ENCODE peak calls at places on chromosome 6, in nine cellular contexts. G is left lung, J is nephron progenitor cell, I is fibroblast of the aortic adventitia, X is D721Med, P is choroid plexus epithelial cell, Q is GM10248, N is H1, L is lung. A is an unnamed sample.

GRCh38 chr6:162151050-162151658 is 576.4 kb downstream of the PRKN start:
- DNase-seq in J (no peak), I (peak), L (no peak), N (no peak), P (peak), G (no peak), X (no peak), Q (no peak), A (no peak)

GRCh38 chr6:43667245-43668150 is 20.1 kb downstream of the MRPS18A start:
- DNase-seq in G (peak), L (peak), I (peak), P (peak), N (peak), X (peak), J (peak), Q (peak), A (peak)

GRCh38 chr6:225121-225721 is 67.1 kb upstream of the DUSP22 start:
- DNase-seq in N (no peak), G (no peak), X (no peak), L (no peak), J (no peak), Q (no peak), P (no peak), I (no peak), A (no peak)

GRCh38 chr6:112382778-112383177 is 35.6 kb downstream of the RFPL4B start:
- DNase-seq in G (no peak), L (no peak), I (no peak), Q (no peak), J (no peak), N (no peak), P (no peak), X (no peak), A (no peak)

GRCh38 chr6:149271348-149272340 is 45.9 kb upstream of the TAB2 start:
- DNase-seq in L (no peak), P (peak), Q (peak), I (no peak), G (peak), J (no peak), N (no peak), X (no peak), A (no peak)

GRCh38 chr6:9335470-9335869 is 900.1 kb upstream of the SLC35B3 start:
- DNase-seq in L (no peak), I (no peak), X (no peak), J (no peak), N (no peak), G (no peak), Q (no peak), P (no peak), A (no peak)

GRCh38 chr6:25346064-25346463 is 66.9 kb downstream of the CARMIL1 start:
- DNase-seq in P (no peak), I (no peak), N (no peak), X (no peak), Q (no peak), G (no peak), L (no peak), J (no peak), A (no peak)

GRCh38 chr6:7173843-7174503 is 66.2 kb downstream of the RREB1 start:
- DNase-seq in N (no peak), J (peak), G (no peak), Q (no peak), P (no peak), L (no peak), I (no peak), X (no peak), A (no peak)

GRCh38 chr6:45495404-45496084 is 117.8 kb upstream of the SUPT3H start:
- DNase-seq in G (no peak), I (no peak), J (no peak), Q (no peak), L (no peak), N (no peak), P (no peak), X (no peak), A (no peak)

GRCh38 chr6:148177589-148178233 is 164.9 kb upstream of the SASH1 start:
- DNase-seq in I (peak), N (peak), P (peak), L (peak), Q (peak), J (peak), G (peak), X (no peak), A (peak)

GRCh38 chr6:84549912-84550311 is 214.5 kb downstream of the TBX18 start:
- DNase-seq in Q (no peak), N (no peak), P (peak), G (no peak), L (no peak), X (no peak), J (no peak), I (no peak), A (no peak)

GRCh38 chr6:31825553-31825952 is 2.0 kb upstream of the HSPA1B start:
- DNase-seq in L (no peak), P (no peak), Q (no peak), X (no peak), N (no peak), J (no peak), I (no peak), G (no peak), A (no peak)

GRCh38 chr6:38020593-38020992 is 201.1 kb downstream of the ZFAND3 start:
- DNase-seq in G (no peak), Q (no peak), L (no peak), J (no peak), P (no peak), I (no peak), N (no peak), X (no peak), A (no peak)

GRCh38 chr6:38021571-38021970 is 202.0 kb downstream of the ZFAND3 start:
- DNase-seq in Q (no peak), N (no peak), I (no peak), G (no peak), J (no peak), L (no peak), P (no peak), X (no peak), A (no peak)

GRCh38 chr6:38016824-38017223 is 197.3 kb downstream of the ZFAND3 start:
- DNase-seq in J (no peak), I (no peak), X (no peak), Q (no peak), G (no peak), P (no peak), L (no peak), N (no peak), A (no peak)

GRCh38 chr6:38021029-38021428 is 201.5 kb downstream of the ZFAND3 start:
- DNase-seq in I (no peak), L (no peak), G (no peak), J (no peak), Q (no peak), X (no peak), P (no peak), N (no peak), A (no peak)

DNA sequence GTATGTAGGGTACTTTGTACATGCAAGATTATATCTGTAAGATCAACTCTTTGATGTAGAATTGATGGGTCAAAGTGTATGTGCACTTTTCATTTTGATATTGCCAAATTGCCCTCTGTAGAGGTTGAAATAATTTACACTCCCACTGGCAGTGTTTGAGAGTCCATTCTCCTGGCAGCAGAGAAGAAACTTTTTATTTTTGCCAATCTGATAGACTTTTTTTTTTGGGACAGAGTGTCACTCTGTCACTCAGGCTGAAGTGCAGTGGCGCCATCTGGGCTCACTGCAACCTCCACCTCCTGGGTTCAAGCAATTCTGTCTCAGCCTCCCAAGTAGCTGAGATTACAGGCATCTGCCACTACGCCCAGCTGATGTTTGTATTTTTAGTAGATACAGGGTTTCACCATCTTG is 199.2 kb downstream of the ZFAND3 start:
- DNase-seq in L (no peak), Q (no peak), X (no peak), P (no peak), I (no peak), N (no peak), J (no peak), G (no peak), A (no peak)
- TF ChIP-seq CTCF in L (no peak), Q (no peak), X (no peak), P (no peak), I (no peak), N (peak), J (no peak), G (no peak), A (peak)

GRCh38 chr6:11595903-11596302 is 58.4 kb downstream of the TMEM170B start:
- DNase-seq in Q (no peak), G (no peak), P (peak), J (no peak), I (no peak), X (no peak), L (no peak), N (no peak), A (no peak)
- TF ChIP-seq CTCF in Q (no peak), G (no peak), P (peak), J (no peak), I (peak), X (no peak), L (no peak), N (no peak), A (peak)

GRCh38 chr6:13711726-13712484 is at the start of gene RANBP9:
- DNase-seq in N (peak), J (peak), P (peak), G (peak), X (peak), Q (peak), L (peak), I (peak), A (peak)
- TF ChIP-seq CTCF in N (no peak), J (no peak), P (no peak), G (no peak), X (no peak), Q (no peak), L (no peak), I (no peak), A (no peak)

GRCh38 chr6:1686117-1687098 is 76.7 kb downstream of the FOXC1 start:
- DNase-seq in P (peak), G (peak), L (peak), X (no peak), N (no peak), Q (no peak), I (peak), J (no peak), A (peak)
- TF ChIP-seq CTCF in P (peak), G (no peak), L (no peak), X (peak), N (no peak), Q (no peak), I (peak), J (peak), A (peak)

DNA sequence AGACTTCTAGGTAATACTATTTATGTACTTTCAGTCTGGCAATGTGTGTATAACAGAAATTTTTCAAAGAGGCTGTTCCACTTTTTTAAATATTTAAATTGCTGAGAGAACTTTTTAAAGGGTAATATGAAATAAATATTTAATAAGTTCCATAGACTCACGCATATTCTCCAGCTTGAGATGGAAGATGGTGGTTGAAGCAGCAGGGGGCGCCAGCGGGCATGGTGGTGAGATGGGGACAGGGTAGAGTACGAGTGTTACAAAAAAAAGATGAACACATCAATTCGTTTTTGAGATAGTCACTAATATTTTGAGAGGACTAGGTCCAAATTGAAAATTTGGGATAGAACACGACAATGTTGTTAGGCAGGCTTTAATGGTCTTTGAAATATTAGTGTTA is 68.4 kb downstream of the RSPO3 start:
- DNase-seq in N (peak), Q (peak), I (no peak), X (no peak), J (peak), L (peak), G (peak), P (no peak), A (no peak)
- TF ChIP-seq CTCF in N (peak), Q (peak), I (peak), X (peak), J (peak), L (no peak), G (peak), P (peak), A (peak)

GRCh38 chr6:133757330-133757729 is 131.6 kb upstream of the TCF21 start:
- DNase-seq in J (no peak), N (no peak), P (peak), Q (no peak), L (no peak), I (peak), G (no peak), X (no peak), A (no peak)

GRCh38 chr6:133752129-133752528 is 136.8 kb upstream of the TCF21 start:
- DNase-seq in I (no peak), X (no peak), N (no peak), G (no peak), Q (no peak), J (no peak), P (no peak), L (no peak), A (no peak)

GRCh38 chr6:133761706-133762105 is 127.2 kb upstream of the TCF21 start:
- DNase-seq in P (peak), L (no peak), G (no peak), X (no peak), N (no peak), J (no peak), Q (no peak), I (peak), A (peak)

GRCh38 chr6:133754298-133754697 is 134.6 kb upstream of the TCF21 start:
- DNase-seq in Q (no peak), G (no peak), J (no peak), I (no peak), X (no peak), N (no peak), L (no peak), P (no peak), A (no peak)

DNA sequence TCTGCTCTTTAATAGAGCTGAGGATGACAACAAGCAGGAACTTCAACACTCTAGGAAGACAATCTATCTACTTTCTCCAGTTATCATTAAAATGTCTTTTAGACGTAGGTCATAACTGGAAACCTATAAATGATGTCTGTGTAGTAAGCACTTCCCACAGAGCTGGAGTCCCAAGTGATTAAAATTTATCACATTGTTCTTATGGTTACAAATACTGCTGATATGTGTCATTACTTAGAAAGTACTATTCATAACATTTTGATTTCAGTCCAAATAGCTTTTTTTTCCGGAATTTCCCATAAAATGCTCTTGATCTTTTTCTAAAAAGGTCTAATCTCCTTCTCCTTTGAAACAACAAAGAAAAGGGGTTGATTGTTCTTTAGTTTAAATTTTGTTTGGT is 132.9 kb upstream of the TCF21 start:
- DNase-seq in N (no peak), L (no peak), P (peak), G (no peak), X (no peak), J (no peak), Q (no peak), I (peak), A (peak)
- TF ChIP-seq CTCF in N (no peak), L (no peak), P (no peak), G (no peak), X (no peak), J (no peak), Q (no peak), I (no peak), A (no peak)

DNA sequence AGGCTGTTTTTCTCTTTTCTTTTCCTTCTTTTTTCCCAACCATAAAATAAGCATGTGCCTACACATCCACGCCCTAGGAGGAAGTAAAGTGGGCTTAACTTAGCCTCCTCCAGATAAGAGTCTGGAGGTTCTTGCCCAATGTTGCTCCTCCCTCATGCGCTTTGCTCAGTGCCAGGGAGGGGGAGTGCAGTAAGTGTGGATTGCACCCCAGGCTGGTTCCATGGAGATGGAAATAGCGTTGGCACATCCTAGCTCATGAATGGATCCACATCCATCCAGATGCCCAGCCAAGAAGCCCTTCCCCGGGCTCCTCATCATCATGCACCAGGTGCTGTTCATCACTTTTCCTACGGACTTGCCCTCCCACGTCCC is 58.2 kb downstream of the NEDD9 start:
- DNase-seq in X (no peak), N (no peak), I (no peak), Q (no peak), L (peak), J (no peak), G (no peak), P (no peak), A (no peak)
- TF ChIP-seq CTCF in X (no peak), N (no peak), I (no peak), Q (no peak), L (no peak), J (no peak), G (no peak), P (no peak), A (no peak)

GRCh38 chr6:113594726-113595125 is 262.4 kb upstream of the MARCKS start:
- DNase-seq in X (no peak), J (no peak), L (no peak), I (no peak), P (no peak), N (no peak), Q (no peak), G (no peak), A (no peak)
- TF ChIP-seq CTCF in X (no peak), J (no peak), L (no peak), I (no peak), P (no peak), N (no peak), Q (no peak), G (no peak), A (peak)

A was measured in HFFc6.